ENCODE peak calls at places on chromosome X, in ten cellular contexts. I, G, C, U, A, P, D, M, J and B are unnamed samples.

GRCh38 chrX:13119386-13119785 is 75.0 kb upstream of the FAM9C start:
- DNase-seq in G (no peak), P (no peak), D (no peak), A (no peak), J (no peak), C (no peak), U (no peak), M (no peak), I (no peak), B (no peak)

GRCh38 chrX:124232523-124233201 is 99.8 kb upstream of the TEX13D start:
- DNase-seq in C (no peak), I (no peak), D (no peak), J (no peak), M (no peak), U (no peak), G (no peak), A (peak; percentile 32), P (no peak), B (no peak)

GRCh38 chrX:13863326-13863725 is 46.4 kb upstream of the GPM6B start:
- DNase-seq in D (peak; percentile 40), M (no peak), A (no peak), J (no peak), U (no peak), P (no peak), C (no peak), G (no peak), I (no peak), B (no peak)

GRCh38 chrX:78199851-78200250 is 60.4 kb upstream of the TAF9B start:
- DNase-seq in C (no peak), A (no peak), U (no peak), D (no peak), G (peak; percentile 31), M (no peak), P (no peak), J (no peak), I (peak; percentile 8), B (no peak)

GRCh38 chrX:47358387-47359065 is 11.9 kb upstream of the ZNF157 start:
- DNase-seq in U (no peak), M (no peak), J (no peak), P (no peak), C (no peak), D (no peak), A (no peak), I (no peak), G (no peak), B (no peak)

GRCh38 chrX:155779831-155780230 is 101.3 kb upstream of the VAMP7 start:
- DNase-seq in A (no peak), J (no peak), I (no peak), C (no peak), D (no peak), G (no peak), U (no peak), M (no peak), P (no peak), B (no peak)

GRCh38 chrX:118396113-118396512 is 50.2 kb downstream of the WDR44 start:
- DNase-seq in I (no peak), U (no peak), G (no peak), D (no peak), J (no peak), C (no peak), P (no peak), A (no peak), M (no peak), B (no peak)

GRCh38 chrX:12700745-12701144 is 90.5 kb upstream of the PRPS2 start:
- DNase-seq in M (no peak), P (no peak), A (no peak), D (no peak), I (no peak), C (no peak), G (no peak), J (no peak), U (peak; percentile 34), B (no peak)

GRCh38 chrX:110428144-110428543 is 69.5 kb downstream of the RTL9 start:
- DNase-seq in G (no peak), M (no peak), A (no peak), J (no peak), I (no peak), D (no peak), U (no peak), P (no peak), C (no peak), B (no peak)

GRCh38 chrX:78747471-78747870 is at the start of gene LPAR4:
- DNase-seq in U (no peak), P (no peak), M (no peak), D (peak; percentile 13), C (peak; percentile 47), I (no peak), G (no peak), J (no peak), A (no peak), B (no peak)

GRCh38 chrX:101257448-101258259 is 33.5 kb downstream of the TAF7L start:
- DNase-seq in D (no peak), A (no peak), G (peak; percentile 0), C (no peak), M (no peak), I (no peak), U (no peak), P (no peak), J (no peak), B (no peak)

GRCh38 chrX:20637351-20637750 is 370.6 kb upstream of the RPS6KA3 start:
- DNase-seq in G (no peak), J (no peak), A (no peak), C (no peak), D (no peak), M (no peak), I (no peak), U (no peak), P (no peak), B (no peak)

GRCh38 chrX:56733459-56734046 is 4.5 kb downstream of the NBDY start:
- DNase-seq in C (peak; percentile 44), G (peak; percentile 17), D (peak; percentile 79), J (peak; percentile 27), I (no peak), U (peak; percentile 42), P (peak; percentile 61), A (no peak), M (no peak), B (peak; percentile 68)

GRCh38 chrX:18424482-18425198 is 768 bp upstream of the CDKL5 start:
- DNase-seq in I (no peak), J (peak; percentile 22), P (peak; percentile 19), U (peak; percentile 18), M (no peak), D (peak; percentile 33), G (no peak), C (no peak), A (peak; percentile 54), B (no peak)

GRCh38 chrX:39890807-39891206 is 207.0 kb downstream of the BCOR start:
- DNase-seq in A (no peak), C (no peak), G (no peak), J (no peak), I (no peak), D (no peak), M (no peak), P (no peak), U (no peak), B (no peak)
- H3K27me3 ChIP-seq in A (no peaks in the 10 kb centered on the region), C (no peaks in the 10 kb centered on the region), G (no peaks in the 10 kb centered on the region), J (no peaks in the 10 kb centered on the region), I (no peaks in the 10 kb centered on the region), D (no peaks in the 10 kb centered on the region), M (no peaks in the 10 kb centered on the region), P (no peaks in the 10 kb centered on the region), U (no peaks in the 10 kb centered on the region), B (peaks cover 5% of the 10 kb centered on the region)

DNA sequence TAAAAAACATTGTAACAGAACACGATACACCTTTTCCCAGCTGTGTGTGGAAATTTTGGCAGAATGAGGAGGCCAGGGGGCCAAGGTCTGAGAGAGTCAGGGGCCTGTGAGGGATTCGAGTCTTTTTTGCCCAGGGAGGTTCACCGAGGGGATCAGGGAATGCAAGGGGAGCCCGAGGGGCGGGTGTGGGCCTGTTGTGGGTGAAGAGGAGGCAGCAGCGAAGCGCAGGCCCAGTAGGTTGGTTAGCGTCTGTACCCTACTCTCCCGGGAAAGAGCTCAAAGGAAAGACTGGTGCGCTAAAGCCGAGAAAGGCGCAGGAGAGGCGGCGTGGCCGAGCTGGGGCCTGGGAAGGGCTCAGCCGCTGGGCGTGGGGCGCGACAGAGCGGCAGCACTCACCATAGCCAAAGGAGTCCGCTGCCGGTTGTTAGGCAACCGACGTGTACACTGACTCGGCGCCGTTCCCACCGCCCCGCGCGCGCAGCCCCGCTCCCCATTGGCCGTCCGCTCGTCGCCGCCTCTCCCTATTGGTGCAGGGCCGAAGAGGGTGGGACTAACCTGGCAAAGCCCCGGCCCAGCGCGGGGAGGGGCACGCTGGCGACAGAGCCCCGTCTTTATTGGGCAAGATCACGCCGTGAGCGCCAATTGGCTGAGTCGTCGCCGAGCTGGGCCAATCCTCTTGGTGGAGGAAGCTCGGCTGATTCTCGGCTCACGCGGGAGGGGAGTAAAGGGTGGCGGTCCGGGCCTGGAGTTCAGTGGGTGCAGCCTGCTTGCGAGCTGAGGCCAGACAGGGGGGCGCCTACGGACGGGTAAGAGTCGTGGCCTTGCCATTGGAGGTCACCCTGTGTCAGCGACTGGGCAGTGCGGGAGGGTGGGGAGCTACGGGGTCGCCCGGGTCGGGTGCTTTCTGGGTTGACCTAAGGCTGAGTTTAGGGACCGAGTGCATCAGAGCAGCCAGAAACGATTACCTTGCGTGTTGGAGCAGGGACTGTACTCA is at the start of the genes CETN2 and NSDHL:
- DNase-seq in G (peak; percentile 91), A (peak; percentile 97), D (peak; percentile 96), J (peak; percentile 96), P (peak; percentile 96), U (peak; percentile 96), I (peak; percentile 86), C (peak; percentile 92), M (peak; percentile 96), B (peak; percentile 95)
- TF ChIP-seq POLR2A in G (peak; percentile 77), A (no peak), D (no peak), J (peak; percentile 49), P (peak; percentile 63), U (peak; percentile 69), I (no peak), C (peak; percentile 70), M (peak; percentile 62), B (no peak)

GRCh38 chrX:108297290-108297689 is 140.9 kb downstream of the COL4A6 start:
- DNase-seq in D (no peak), I (no peak), U (no peak), C (no peak), M (no peak), A (no peak), P (no peak), G (no peak), J (no peak), B (no peak)
- TF ChIP-seq CTCF in D (no peak), I (peak; percentile 18), U (no peak), C (no peak), M (no peak), A (no peak), P (no peak), G (peak; percentile 39), J (no peak), B (no peak)

DNA sequence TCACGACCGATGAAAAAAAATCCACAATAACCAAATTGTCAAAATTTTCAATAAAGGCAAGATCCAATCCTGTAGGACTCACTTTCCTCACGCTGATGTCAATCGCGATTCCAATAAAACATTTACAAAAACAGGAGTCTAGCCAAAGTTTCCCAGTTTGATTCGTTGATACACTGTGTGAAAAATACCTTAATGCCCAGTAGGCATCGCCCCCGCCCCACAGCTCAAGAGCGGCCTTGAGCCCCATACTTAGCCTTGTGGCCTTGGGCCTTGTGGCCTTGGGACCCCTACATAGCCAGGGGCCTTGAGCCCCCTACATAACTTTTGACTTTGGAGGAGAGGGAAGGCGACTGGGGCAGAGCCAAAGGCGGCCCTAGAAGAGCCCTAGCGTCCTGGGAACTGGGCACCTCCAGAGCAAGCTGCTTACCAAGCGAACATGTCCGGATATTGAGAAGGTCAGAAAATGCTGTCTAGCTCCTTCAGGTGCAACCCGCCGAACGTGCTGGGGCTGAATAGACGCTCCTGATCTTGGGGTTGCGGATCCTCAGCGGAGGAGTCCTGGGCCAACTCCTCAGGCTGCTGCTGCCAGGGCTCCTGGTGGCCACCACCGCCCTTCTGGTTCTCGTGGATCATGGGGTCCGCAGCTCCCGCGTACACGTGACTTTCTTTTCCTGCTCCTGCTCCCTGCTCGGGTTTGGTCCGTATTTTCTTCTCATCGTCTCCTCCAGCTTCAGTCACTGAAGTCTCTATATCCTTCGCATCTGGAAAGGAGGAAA is 62.9 kb downstream of the RHOXF2B start:
- DNase-seq in A (no peak), I (no peak), J (no peak), U (peak; percentile 27), M (no peak), D (no peak), C (peak; percentile 50), G (no peak), P (no peak), B (no peak)
- H3K27me3 ChIP-seq in A (peaks cover 25% of the 10 kb centered on the region), I (no peaks in the 10 kb centered on the region), J (no peaks in the 10 kb centered on the region), U (no peaks in the 10 kb centered on the region), M (peaks cover 13% of the 10 kb centered on the region), D (no peaks in the 10 kb centered on the region), C (peaks cover 45% of the 10 kb centered on the region), G (no peaks in the 10 kb centered on the region), P (peaks cover 42% of the 10 kb centered on the region), B (peaks cover 44% of the 10 kb centered on the region)